ENCODE peak calls at places on chromosomes 11 and 22, in four cellular contexts. T, I, V and E are unnamed samples.

GRCh38 chr11:111663820-111664219 is 61.6 kb downstream of the SIK2 start:
- DNase-seq in T (no peak), I (no peak), V (no peak), E (no peak)

GRCh38 chr11:64250875-64251721 is at the start of gene PLCB3:
- DNase-seq in T (peak; percentile 19), I (peak; percentile 44), V (no peak), E (peak; percentile 70)

GRCh38 chr11:71420455-71421241 is 27.5 kb downstream of the DHCR7 start:
- DNase-seq in T (peak; percentile 21), I (peak; percentile 55), V (peak; percentile 56), E (peak; percentile 81)

GRCh38 chr11:12721816-12722604 is 47.8 kb downstream of the TEAD1 start:
- DNase-seq in T (no peak), I (no peak), V (no peak), E (no peak)

GRCh38 chr11:12483604-12484003 is 106.2 kb downstream of the PARVA start:
- DNase-seq in T (no peak), I (no peak), V (no peak), E (no peak)

GRCh38 chr11:27505781-27506180 is 788 bp downstream of the LIN7C start:
- DNase-seq in T (no peak), I (no peak), V (no peak), E (no peak)

GRCh38 chr11:75420224-75421034 is 12.6 kb downstream of the KLHL35 start:
- DNase-seq in T (no peak), I (no peak), V (no peak), E (no peak)

GRCh38 chr22:42717197-42717967 is 3.3 kb downstream of the A4GALT start:
- DNase-seq in T (peak; percentile 11), I (peak; percentile 32), V (no peak), E (peak; percentile 72)

GRCh38 chr22:22855617-22856308 is 31.9 kb upstream of the IGLL5 start:
- DNase-seq in T (no peak), I (no peak), V (no peak), E (peak; percentile 82)

GRCh38 chr11:103487113-103487512 is 377.9 kb downstream of the DYNC2H1 start:
- DNase-seq in T (no peak), I (no peak), V (no peak), E (no peak)

GRCh38 chr11:8336356-8337114 is 72.9 kb upstream of the LMO1 start:
- DNase-seq in T (peak; percentile 51), I (no peak), V (no peak), E (no peak)

GRCh38 chr22:43890901-43891331 is 897 bp downstream of the PNPLA5 start:
- DNase-seq in T (peak; percentile 24), I (no peak), V (no peak), E (no peak)

GRCh38 chr11:74870485-74870884 is 78.4 kb downstream of the XRRA1 start:
- DNase-seq in T (peak; percentile 57), I (peak; percentile 61), V (peak; percentile 10), E (peak; percentile 63)

GRCh38 chr22:40401981-40402406 is 31.6 kb downstream of the SGSM3 start:
- DNase-seq in T (no peak), I (no peak), V (no peak), E (no peak)

GRCh38 chr11:85694385-85694980 is 8.5 kb upstream of the CCDC89 start:
- DNase-seq in T (peak; percentile 16), I (peak; percentile 47), V (peak; percentile 18), E (peak; percentile 24)

DNA sequence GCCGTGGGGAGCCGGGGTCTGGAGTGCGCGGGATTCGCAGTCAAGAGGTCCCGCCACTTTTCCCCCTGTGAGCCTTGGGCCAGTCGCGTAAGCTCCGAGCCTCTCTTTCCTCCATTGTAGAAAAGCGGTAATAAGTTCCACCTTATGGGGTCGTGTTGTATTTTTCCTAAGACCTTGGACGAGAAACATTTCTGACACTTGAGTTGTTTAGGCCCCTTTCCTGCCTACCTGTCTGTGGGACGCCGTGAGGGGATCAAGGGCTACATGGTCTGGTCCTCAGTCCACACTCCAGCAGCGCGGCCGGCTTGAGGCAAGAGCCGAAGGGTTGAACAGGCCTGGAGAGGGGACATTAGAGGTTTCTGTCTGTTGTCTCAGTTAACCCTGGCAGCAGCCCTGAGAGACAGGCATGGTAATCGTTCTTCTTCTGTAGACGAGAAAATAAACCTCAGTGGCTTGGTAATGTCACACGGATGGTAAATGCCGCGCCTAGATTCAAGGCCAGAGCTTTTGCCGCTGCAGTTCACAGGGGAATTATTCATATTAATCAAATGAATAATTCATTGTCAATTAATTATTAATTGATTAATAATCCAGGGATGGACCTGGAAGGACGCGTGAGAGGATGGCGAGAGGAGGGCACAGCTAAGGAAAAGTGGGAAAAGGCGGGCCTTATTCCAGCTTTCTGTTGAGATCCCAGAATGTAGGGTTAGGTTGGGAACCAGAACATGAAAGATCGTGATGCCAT is 545 bp downstream of the FEN1 start:
- DNase-seq in T (peak; percentile 9), I (no peak), V (no peak), E (no peak)
- H2AFZ ChIP-seq in T (peak overlapping the region; percentile 96), I (peak overlapping the region; percentile 99), V (no peak overlapping the region), E (peak overlapping the region; percentile 58)

GRCh38 chr11:14386895-14387480 is 28.0 kb upstream of the RRAS2 start:
- DNase-seq in T (no peak), I (peak; percentile 83), V (no peak), E (no peak)
- H2AFZ ChIP-seq in T (peak overlapping the region; percentile 6), I (no peak overlapping the region), V (no peak overlapping the region), E (no peak overlapping the region)

DNA sequence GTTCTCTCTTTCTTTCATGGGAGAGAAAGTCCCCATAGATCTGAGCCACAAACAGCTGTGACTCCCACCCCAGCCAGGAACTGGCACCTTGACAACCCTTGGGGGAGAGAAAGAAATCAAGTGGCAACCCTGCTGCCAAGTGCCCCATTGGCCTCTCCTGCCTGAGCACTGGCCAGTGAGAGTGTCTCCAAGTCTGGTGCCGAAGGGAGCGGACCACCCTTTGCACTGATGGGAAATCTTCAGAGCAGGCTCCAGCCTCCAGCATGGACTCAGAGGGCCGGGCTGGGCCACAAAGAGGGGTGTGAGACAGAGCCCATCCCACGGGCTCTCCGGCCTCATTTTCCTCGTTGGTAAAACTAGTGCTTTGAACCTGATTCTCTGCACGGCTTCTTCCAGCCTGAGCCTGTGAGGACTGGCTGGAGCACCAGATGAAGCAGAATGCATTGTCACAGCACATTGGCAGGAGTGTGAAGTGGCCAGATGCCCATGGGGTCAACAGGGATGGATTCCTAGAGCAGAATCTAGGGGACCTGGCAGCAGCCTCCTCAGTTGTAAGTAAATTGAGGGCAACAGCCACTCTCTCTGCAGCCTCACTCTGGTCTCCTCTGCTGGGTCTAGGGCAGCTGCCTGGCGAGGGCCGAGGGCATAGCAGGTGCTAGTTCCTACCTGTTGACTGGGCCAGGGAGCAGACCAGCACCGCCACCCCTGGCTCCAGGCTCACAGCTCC is 81.4 kb downstream of the TRIM29 start:
- DNase-seq in T (no peak), I (no peak), V (no peak), E (no peak)
- H2AFZ ChIP-seq in T (peak overlapping the region; percentile 86), I (no peak overlapping the region), V (no peak overlapping the region), E (no peak overlapping the region)

GRCh38 chr22:26448941-26449340 is 19.9 kb downstream of the ASPHD2 start:
- DNase-seq in T (no peak), I (no peak), V (no peak), E (no peak)

GRCh38 chr22:26446808-26447515 is 17.9 kb downstream of the ASPHD2 start:
- DNase-seq in T (no peak), I (no peak), V (no peak), E (no peak)

GRCh38 chr22:26445577-26446275 is 16.7 kb downstream of the ASPHD2 start:
- DNase-seq in T (no peak), I (no peak), V (no peak), E (no peak)

GRCh38 chr22:26448334-26448733 is 19.3 kb downstream of the ASPHD2 start:
- DNase-seq in T (no peak), I (no peak), V (no peak), E (no peak)

DNA sequence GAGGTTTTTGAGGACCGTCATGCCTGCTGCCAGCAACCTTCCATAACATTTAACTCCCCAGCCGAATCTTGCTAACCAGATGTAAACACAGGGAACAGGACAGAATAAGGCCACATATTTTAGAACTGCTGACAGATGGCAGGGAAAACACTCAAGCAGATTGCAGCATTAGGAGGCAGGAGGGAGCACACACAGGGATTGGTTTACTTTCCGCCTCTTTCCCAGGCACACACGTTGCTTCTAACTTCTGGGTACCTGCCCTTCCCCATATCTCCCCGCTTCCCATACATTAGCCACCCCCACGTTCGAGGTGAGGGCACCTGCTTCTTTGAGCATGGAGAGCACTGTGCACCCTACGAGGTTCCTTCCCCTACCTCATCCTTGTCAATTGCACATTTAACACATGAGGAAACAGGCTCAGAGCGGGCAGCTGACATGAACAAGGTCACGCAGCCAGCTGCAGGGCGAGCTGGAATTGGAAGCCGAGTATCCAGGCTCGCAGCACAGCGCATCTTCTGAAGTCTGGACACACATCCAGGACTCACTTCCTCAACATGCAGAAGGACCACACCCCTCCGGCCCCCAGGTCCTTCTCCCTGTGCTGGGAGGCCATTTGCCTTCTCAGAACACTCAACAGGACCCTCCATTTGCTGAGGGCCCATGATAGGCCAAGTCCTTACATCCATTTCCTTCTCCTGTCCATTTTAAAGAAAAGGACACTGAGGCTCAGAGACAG is 18.7 kb downstream of the ASPHD2 start:
- DNase-seq in T (no peak), I (no peak), V (no peak), E (no peak)
- H2AFZ ChIP-seq in T (no peak overlapping the region), I (no peak overlapping the region), V (no peak overlapping the region), E (no peak overlapping the region)

GRCh38 chr22:47112566-47112965 is 350.1 kb downstream of the TBC1D22A start:
- DNase-seq in T (no peak), I (no peak), V (no peak), E (no peak)
- H2AFZ ChIP-seq in T (no peak overlapping the region), I (no peak overlapping the region), V (no peak overlapping the region), E (no peak overlapping the region)